ENCODE peak calls at places on chromosomes 6 and 20, in ten cellular contexts. C is HCEC 1CT; L is iris pigment epithelial cell; K is lower lobe of right lung; T is SHP77; D is GM23338; X is ovary; Z is kidney tubule cell; F is esophagus squamous epithelium; N is effector CD8-positive, alpha-beta T cell. B is an unnamed sample.

GRCh38 chr20:47355489-47356219 is 845 bp downstream of the ZMYND8 start:
- DNase-seq in C (no peak), L (peak; percentile 34), K (peak; percentile 13), T (no peak), D (no peak), X (no peak), Z (no peak), F (no peak), N (no peak), B (no peak)

GRCh38 chr6:106107043-106107613 is 21.0 kb downstream of the PRDM1 start:
- DNase-seq in C (no peak), L (no peak), K (no peak), T (no peak), D (no peak), X (no peak), Z (no peak), F (no peak), N (no peak), B (no peak)

GRCh38 chr6:125950293-125950692 is 6.3 kb upstream of the HINT3 start:
- DNase-seq in C (peak; percentile 69), L (peak; percentile 85), K (no peak), T (no peak), D (peak; percentile 64), X (no peak), Z (no peak), F (no peak), N (no peak), B (no peak)

GRCh38 chr6:8652710-8653109 is 217.4 kb upstream of the SLC35B3 start:
- DNase-seq in C (no peak), L (no peak), K (no peak), T (no peak), D (peak; percentile 50), X (no peak), Z (no peak), F (no peak), N (no peak), B (no peak)

GRCh38 chr20:59863058-59863457 is 70.4 kb downstream of the SYCP2 start:
- DNase-seq in C (no peak), L (no peak), K (no peak), T (no peak), D (no peak), X (no peak), Z (no peak), F (no peak), N (no peak), B (no peak)

GRCh38 chr6:5866547-5867051 is 140.1 kb downstream of the NRN1 start:
- DNase-seq in C (peak; percentile 3), L (peak; percentile 67), K (no peak), T (peak; percentile 71), D (no peak), X (no peak), Z (peak; percentile 74), F (no peak), N (no peak), B (no peak)

GRCh38 chr6:56744528-56744927 is 101.8 kb upstream of the DST start:
- DNase-seq in C (no peak), L (no peak), K (no peak), T (no peak), D (no peak), X (no peak), Z (no peak), F (no peak), N (no peak), B (no peak)

GRCh38 chr6:7257521-7258230 is 55.3 kb downstream of the SSR1 start:
- DNase-seq in C (no peak), L (no peak), K (no peak), T (no peak), D (no peak), X (no peak), Z (no peak), F (no peak), N (no peak), B (no peak)

GRCh38 chr6:25659633-25660368 is 7.8 kb downstream of the SCGN start:
- DNase-seq in C (no peak), L (no peak), K (no peak), T (peak; percentile 88), D (no peak), X (no peak), Z (no peak), F (no peak), N (no peak), B (no peak)

GRCh38 chr6:3813150-3813780 is 35.9 kb upstream of the FAM50B start:
- DNase-seq in C (peak; percentile 28), L (peak; percentile 60), K (no peak), T (peak; percentile 31), D (no peak), X (no peak), Z (peak; percentile 89), F (no peak), N (no peak), B (no peak)

GRCh38 chr6:14072084-14072483 is 45.5 kb upstream of the CD83 start:
- DNase-seq in C (no peak), L (peak; percentile 9), K (no peak), T (no peak), D (no peak), X (no peak), Z (no peak), F (no peak), N (no peak), B (no peak)

GRCh38 chr6:5278047-5278446 is 16.7 kb downstream of the FARS2 start:
- DNase-seq in C (no peak), L (no peak), K (no peak), T (no peak), D (no peak), X (no peak), Z (no peak), F (no peak), N (no peak), B (no peak)

GRCh38 chr20:31595654-31596411 is 9.3 kb upstream of the ID1 start:
- DNase-seq in C (peak; percentile 97), L (peak; percentile 73), K (peak; percentile 90), T (peak; percentile 76), D (peak; percentile 100), X (peak; percentile 93), Z (peak; percentile 77), F (no peak), N (no peak), B (peak; percentile 88)

GRCh38 chr20:37439223-37439933 is 81.7 kb upstream of the NNAT start:
- DNase-seq in C (no peak), L (no peak), K (no peak), T (no peak), D (peak; percentile 44), X (no peak), Z (no peak), F (no peak), N (no peak), B (no peak)

GRCh38 chr6:14108571-14109410 is 8.8 kb upstream of the CD83 start:
- DNase-seq in C (no peak), L (no peak), K (peak; percentile 87), T (peak; percentile 2), D (no peak), X (peak; percentile 24), Z (no peak), F (no peak), N (no peak), B (peak; percentile 58)

GRCh38 chr6:84512396-84512795 is 252.0 kb downstream of the TBX18 start:
- DNase-seq in C (no peak), L (peak; percentile 82), K (no peak), T (no peak), D (no peak), X (no peak), Z (no peak), F (no peak), N (no peak), B (no peak)

GRCh38 chr20:13012886-13013285 is 4.1 kb downstream of the SPTLC3 start:
- DNase-seq in C (no peak), L (no peak), K (no peak), T (no peak), D (peak; percentile 50), X (no peak), Z (peak; percentile 34), F (no peak), N (no peak), B (no peak)

GRCh38 chr6:49543087-49543858 is 7.2 kb upstream of the C6orf141 start:
- DNase-seq in C (no peak), L (no peak), K (no peak), T (no peak), D (no peak), X (no peak), Z (no peak), F (no peak), N (no peak), B (no peak)

GRCh38 chr20:20089939-20090338 is 37.6 kb downstream of the CFAP61 start:
- DNase-seq in C (no peak), L (no peak), K (no peak), T (no peak), D (no peak), X (no peak), Z (no peak), F (no peak), N (no peak), B (no peak)

B was measured in mucosa of descending colon.